ENCODE peak calls at places on chromosomes 7 and 10, in ten cellular contexts. Y is HFFc6; X is GM23338; N is heart left ventricle; P is HL-60; W is AG09319; A is CD8-positive, alpha-beta T cell; K is left lung; D is neural crest cell; H is AG04450. J is an unnamed sample.

GRCh38 chr10:75707080-75707840 is 275.8 kb downstream of the LRMDA start:
- DNase-seq in Y (no peak), A (no peak), P (no peak), W (no peak), H (no peak), N (no peak), K (no peak), X (peak), D (no peak), J (no peak)

GRCh38 chr7:101507791-101508252 is 121.3 kb downstream of the MYL10 start:
- DNase-seq in W (no peak), X (peak), H (no peak), N (no peak), Y (peak), D (peak), K (no peak), A (no peak), P (peak), J (no peak)

GRCh38 chr10:1154531-1154930 is 98.3 kb downstream of the WDR37 start:
- DNase-seq in K (no peak), H (no peak), N (no peak), X (no peak), W (no peak), D (no peak), P (no peak), A (peak), Y (no peak), J (no peak)

GRCh38 chr10:60123668-60124067 is 217.3 kb upstream of the CCDC6 start:
- DNase-seq in W (no peak), X (no peak), A (no peak), H (no peak), D (no peak), N (no peak), P (no peak), Y (peak), K (no peak), J (no peak)

GRCh38 chr10:45505336-45505735 is 131.3 kb downstream of the ALOX5 start:
- DNase-seq in K (no peak), X (no peak), D (no peak), P (no peak), N (no peak), W (peak), Y (no peak), A (no peak), H (no peak), J (no peak)

GRCh38 chr10:49023752-49024151 is 84.1 kb upstream of the LRRC18 start:
- DNase-seq in A (no peak), N (no peak), Y (no peak), P (no peak), D (no peak), W (no peak), K (no peak), H (peak), X (no peak), J (no peak)

GRCh38 chr7:137390076-137390475 is 46.5 kb upstream of the PTN start:
- DNase-seq in K (no peak), W (no peak), Y (no peak), N (no peak), H (no peak), P (no peak), D (no peak), A (no peak), X (no peak), J (no peak)

GRCh38 chr10:59508296-59508695 is 145.9 kb upstream of the FAM13C start:
- DNase-seq in A (no peak), P (no peak), K (no peak), W (no peak), D (no peak), H (no peak), N (no peak), X (no peak), Y (no peak), J (no peak)

GRCh38 chr7:132878228-132878919 is 203.5 kb downstream of the CHCHD3 start:
- DNase-seq in K (no peak), Y (peak), A (no peak), X (no peak), N (no peak), W (no peak), P (no peak), H (no peak), D (no peak), J (no peak)

GRCh38 chr10:73908853-73909611 is 1.9 kb upstream of the PLAU start:
- DNase-seq in X (no peak), H (peak), W (peak), A (no peak), P (peak), N (peak), Y (peak), D (no peak), K (peak), J (no peak)

GRCh38 chr10:71863203-71863602 is 12.2 kb upstream of the PSAP start:
- DNase-seq in D (no peak), N (no peak), K (no peak), P (no peak), Y (no peak), X (no peak), W (no peak), A (no peak), H (no peak), J (no peak)
- TF ChIP-seq CTCF in D (no peak), N (no peak), K (no peak), P (no peak), Y (no peak), X (no peak), W (no peak), A (no peak), H (no peak), J (no peak)

DNA sequence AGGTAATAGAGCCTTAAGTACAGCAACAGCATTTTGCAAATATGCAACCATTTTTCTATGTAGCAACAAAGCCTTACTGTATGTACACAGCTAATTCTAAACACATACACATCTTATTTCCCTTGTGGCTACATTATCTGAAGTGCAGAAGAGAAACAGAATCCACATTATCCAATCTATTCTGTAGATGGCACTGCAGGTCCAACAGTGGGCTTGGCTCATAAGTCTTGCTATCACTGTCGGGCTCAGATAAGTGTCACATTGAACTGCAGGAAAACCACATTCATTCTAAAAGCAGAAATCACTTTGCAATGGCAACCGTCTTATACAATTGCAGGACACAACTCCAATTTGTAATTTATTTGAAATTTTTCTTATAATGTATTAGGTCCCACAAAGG is 109.8 kb upstream of the NOBOX start:
- DNase-seq in A (no peak), D (no peak), Y (no peak), N (no peak), H (no peak), K (no peak), P (peak), X (peak), W (no peak), J (no peak)
- TF ChIP-seq CTCF in A (no peak), D (peak), Y (no peak), N (no peak), H (no peak), K (no peak), P (no peak), X (peak), W (no peak), J (no peak)

GRCh38 chr10:68462536-68462935 is 9.2 kb downstream of the DNA2 start:
- DNase-seq in D (no peak), P (no peak), N (no peak), K (no peak), Y (no peak), A (no peak), H (no peak), X (no peak), W (no peak), J (no peak)
- TF ChIP-seq CTCF in D (no peak), P (no peak), N (no peak), K (no peak), Y (no peak), A (no peak), H (no peak), X (no peak), W (no peak), J (no peak)

GRCh38 chr7:96708872-96709271 is 774 bp downstream of the SEM1 start:
- DNase-seq in X (no peak), P (no peak), Y (no peak), N (no peak), H (no peak), D (no peak), A (no peak), W (no peak), K (no peak), J (no peak)

GRCh38 chr7:96709381-96710228 is at the start of gene SEM1:
- DNase-seq in A (peak), K (peak), W (peak), D (peak), X (peak), Y (peak), H (peak), N (peak), P (peak), J (peak)

GRCh38 chr7:96707901-96708774 is 1.5 kb downstream of the SEM1 start:
- DNase-seq in D (no peak), X (no peak), H (no peak), P (no peak), K (no peak), W (peak), Y (no peak), N (no peak), A (no peak), J (no peak)

GRCh38 chr7:96710544-96710943 is 898 bp upstream of the SEM1 start:
- DNase-seq in N (no peak), Y (no peak), W (no peak), A (no peak), H (no peak), P (no peak), K (no peak), X (no peak), D (no peak), J (no peak)

DNA sequence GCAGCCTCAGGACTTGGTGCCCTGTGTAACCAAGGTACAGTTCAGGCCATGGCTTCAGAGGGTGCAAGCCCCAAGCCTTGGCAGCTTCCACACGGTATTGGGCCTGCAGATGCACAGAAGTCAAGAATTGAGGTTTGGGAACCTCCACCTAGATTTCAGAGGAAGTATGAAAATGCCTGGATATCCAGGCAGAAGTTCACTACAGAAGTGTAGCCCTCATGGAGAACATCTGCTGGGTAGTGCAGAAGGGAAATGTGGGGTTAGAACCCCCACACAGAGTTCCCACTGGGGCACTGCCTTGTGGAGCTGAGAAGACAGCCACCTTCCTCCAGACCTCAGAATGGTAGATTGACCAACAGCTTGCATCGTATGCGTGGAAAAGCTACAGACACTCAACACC is 3.4 kb upstream of the SEM1 start:
- DNase-seq in K (no peak), N (no peak), D (no peak), A (no peak), H (no peak), X (no peak), Y (no peak), W (no peak), P (no peak), J (no peak)
- TF ChIP-seq CTCF in K (no peak), N (no peak), D (no peak), A (no peak), H (no peak), X (no peak), Y (no peak), W (no peak), P (no peak), J (no peak)

GRCh38 chr7:6136475-6136874 is 105.3 kb downstream of the ANKRD61 start:
- DNase-seq in Y (no peak), D (no peak), A (no peak), H (no peak), W (no peak), X (no peak), K (no peak), P (no peak), N (no peak), J (no peak)
- TF ChIP-seq CTCF in Y (no peak), D (no peak), A (no peak), H (no peak), W (no peak), X (no peak), K (no peak), P (no peak), N (no peak), J (no peak)

DNA sequence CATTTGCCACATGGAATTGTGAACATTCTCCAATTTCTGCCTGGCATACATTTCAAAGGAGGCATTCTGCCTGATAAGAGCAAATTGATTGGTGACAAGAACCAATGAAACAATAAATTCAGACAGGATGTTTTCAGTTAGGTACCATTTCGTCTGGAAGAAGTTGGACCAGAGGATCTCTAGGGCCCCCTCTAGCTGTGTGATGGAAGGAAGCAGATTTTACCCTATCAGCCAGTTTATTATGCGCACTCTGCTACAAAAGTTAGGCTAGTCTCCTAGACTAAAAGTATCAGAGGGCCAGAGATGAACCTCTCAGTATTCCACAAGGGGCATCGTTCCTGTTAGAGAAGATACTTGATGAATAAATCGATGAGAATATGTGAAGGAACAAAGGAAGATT is 118.0 kb downstream of the BUB3 start:
- DNase-seq in D (no peak), W (no peak), H (no peak), Y (no peak), K (no peak), N (no peak), A (no peak), X (no peak), P (no peak), J (no peak)
- TF ChIP-seq CTCF in D (no peak), W (no peak), H (no peak), Y (peak), K (no peak), N (no peak), A (peak), X (peak), P (no peak), J (no peak)

J was measured in activated B cell treated with CpG ODN at 0.5 μM for 24 hours.